ENCODE peak calls at places on chromosomes 3 and 15, in seven cellular contexts. One of them, this sample, is unnamed.

GRCh38 chr3:45506084-45506483 is 88.5 kb upstream of the LIMD1 start:
- DNase-seq in cardiac fibroblast: no peak
- DNase-seq in nephron progenitor cell: no peak
- DNase-seq in kidney epithelial cell: no peak
- DNase-seq in AG09309: no peak
- DNase-seq in omental fat pad: no peak
- DNase-seq in AG04450: no peak
- DNase-seq in this sample: no peak

GRCh38 chr3:186653079-186653710 is 12.6 kb upstream of the HRG start:
- DNase-seq in cardiac fibroblast: no peak
- DNase-seq in nephron progenitor cell: no peak
- DNase-seq in kidney epithelial cell: no peak
- DNase-seq in AG09309: no peak
- DNase-seq in omental fat pad: no peak
- DNase-seq in AG04450: no peak
- DNase-seq in this sample: no peak

GRCh38 chr3:43773273-43774104 is 82.8 kb downstream of the ABHD5 start:
- DNase-seq in cardiac fibroblast: no peak
- DNase-seq in nephron progenitor cell: no peak
- DNase-seq in kidney epithelial cell: no peak
- DNase-seq in AG09309: no peak
- DNase-seq in omental fat pad: no peak
- DNase-seq in AG04450: no peak
- DNase-seq in this sample: peak

GRCh38 chr15:73369073-73369694 is 426 bp upstream of the HCN4 start:
- DNase-seq in cardiac fibroblast: no peak
- DNase-seq in nephron progenitor cell: peak
- DNase-seq in kidney epithelial cell: no peak
- DNase-seq in AG09309: no peak
- DNase-seq in omental fat pad: no peak
- DNase-seq in AG04450: no peak
- DNase-seq in this sample: no peak

GRCh38 chr15:92339361-92339760 is 54.3 kb upstream of the ST8SIA2 start:
- DNase-seq in cardiac fibroblast: no peak
- DNase-seq in nephron progenitor cell: no peak
- DNase-seq in kidney epithelial cell: no peak
- DNase-seq in AG09309: no peak
- DNase-seq in omental fat pad: no peak
- DNase-seq in AG04450: no peak
- DNase-seq in this sample: no peak

GRCh38 chr3:52522651-52523251 is 10.9 kb downstream of the NT5DC2 start:
- DNase-seq in cardiac fibroblast: no peak
- DNase-seq in nephron progenitor cell: no peak
- DNase-seq in kidney epithelial cell: no peak
- DNase-seq in AG09309: no peak
- DNase-seq in omental fat pad: no peak
- DNase-seq in AG04450: no peak
- DNase-seq in this sample: peak

GRCh38 chr3:188323067-188323842 is 169.3 kb downstream of the LPP start:
- DNase-seq in cardiac fibroblast: no peak
- DNase-seq in nephron progenitor cell: no peak
- DNase-seq in kidney epithelial cell: no peak
- DNase-seq in AG09309: no peak
- DNase-seq in omental fat pad: no peak
- DNase-seq in AG04450: no peak
- DNase-seq in this sample: no peak

GRCh38 chr15:42595641-42596240 is 20.3 kb downstream of the STARD9 start:
- DNase-seq in cardiac fibroblast: no peak
- DNase-seq in nephron progenitor cell: no peak
- DNase-seq in kidney epithelial cell: no peak
- DNase-seq in AG09309: no peak
- DNase-seq in omental fat pad: no peak
- DNase-seq in AG04450: no peak
- DNase-seq in this sample: no peak

GRCh38 chr15:57012557-57012956 is 94.1 kb downstream of the TCF12 start:
- DNase-seq in cardiac fibroblast: no peak
- DNase-seq in nephron progenitor cell: no peak
- DNase-seq in kidney epithelial cell: no peak
- DNase-seq in AG09309: no peak
- DNase-seq in omental fat pad: no peak
- DNase-seq in AG04450: no peak
- DNase-seq in this sample: no peak

GRCh38 chr15:43527016-43527801 is 9.8 kb downstream of the MAP1A start:
- DNase-seq in cardiac fibroblast: no peak
- DNase-seq in nephron progenitor cell: no peak
- DNase-seq in kidney epithelial cell: no peak
- DNase-seq in AG09309: no peak
- DNase-seq in omental fat pad: no peak
- DNase-seq in AG04450: no peak
- DNase-seq in this sample: no peak

GRCh38 chr3:37072892-37073291 is 79.6 kb downstream of the MLH1 start:
- DNase-seq in cardiac fibroblast: peak
- DNase-seq in nephron progenitor cell: no peak
- DNase-seq in kidney epithelial cell: no peak
- DNase-seq in AG09309: no peak
- DNase-seq in omental fat pad: no peak
- DNase-seq in AG04450: peak
- DNase-seq in this sample: no peak

GRCh38 chr3:171242951-171243350 is 216.4 kb upstream of the SLC2A2 start:
- DNase-seq in cardiac fibroblast: no peak
- DNase-seq in nephron progenitor cell: no peak
- DNase-seq in kidney epithelial cell: no peak
- DNase-seq in AG09309: no peak
- DNase-seq in omental fat pad: no peak
- DNase-seq in AG04450: no peak
- DNase-seq in this sample: no peak

DNA sequence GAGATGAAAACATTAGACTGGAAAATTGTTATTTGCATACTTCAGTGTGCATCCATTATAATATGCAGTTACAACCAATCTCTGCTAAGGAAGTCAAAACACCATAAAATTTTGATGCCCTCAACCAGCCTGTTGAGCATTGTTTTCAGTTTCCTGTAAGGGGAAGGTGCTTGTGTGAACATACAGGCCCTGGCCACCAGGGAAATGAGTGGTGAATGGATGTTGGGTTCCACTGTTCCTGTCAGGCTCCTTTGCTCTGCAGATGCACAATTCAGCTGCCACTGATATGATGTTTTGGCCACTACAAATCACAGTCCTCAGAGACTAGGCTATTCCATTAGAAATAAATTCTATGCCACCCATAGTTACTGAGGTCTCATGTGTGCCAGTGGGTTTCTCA is 184.6 kb downstream of the SYNPR start:
- DNase-seq in cardiac fibroblast: no peak
- DNase-seq in nephron progenitor cell: no peak
- DNase-seq in kidney epithelial cell: no peak
- DNase-seq in AG09309: no peak
- DNase-seq in omental fat pad: no peak
- DNase-seq in AG04450: no peak
- DNase-seq in this sample: no peak
- TF ChIP-seq CTCF in cardiac fibroblast: no peak
- TF ChIP-seq CTCF in nephron progenitor cell: no peak
- TF ChIP-seq CTCF in kidney epithelial cell: no peak
- TF ChIP-seq CTCF in AG09309: no peak
- TF ChIP-seq CTCF in omental fat pad: no peak
- TF ChIP-seq CTCF in AG04450: no peak
- TF ChIP-seq CTCF in this sample: no peak

GRCh38 chr3:71262368-71263265 is 320.9 kb downstream of the FOXP1 start:
- DNase-seq in cardiac fibroblast: no peak
- DNase-seq in nephron progenitor cell: no peak
- DNase-seq in kidney epithelial cell: no peak
- DNase-seq in AG09309: no peak
- DNase-seq in omental fat pad: no peak
- DNase-seq in AG04450: no peak
- DNase-seq in this sample: no peak
- TF ChIP-seq CTCF in cardiac fibroblast: no peak
- TF ChIP-seq CTCF in nephron progenitor cell: no peak
- TF ChIP-seq CTCF in kidney epithelial cell: no peak
- TF ChIP-seq CTCF in AG09309: no peak
- TF ChIP-seq CTCF in omental fat pad: no peak
- TF ChIP-seq CTCF in AG04450: no peak
- TF ChIP-seq CTCF in this sample: no peak

DNA sequence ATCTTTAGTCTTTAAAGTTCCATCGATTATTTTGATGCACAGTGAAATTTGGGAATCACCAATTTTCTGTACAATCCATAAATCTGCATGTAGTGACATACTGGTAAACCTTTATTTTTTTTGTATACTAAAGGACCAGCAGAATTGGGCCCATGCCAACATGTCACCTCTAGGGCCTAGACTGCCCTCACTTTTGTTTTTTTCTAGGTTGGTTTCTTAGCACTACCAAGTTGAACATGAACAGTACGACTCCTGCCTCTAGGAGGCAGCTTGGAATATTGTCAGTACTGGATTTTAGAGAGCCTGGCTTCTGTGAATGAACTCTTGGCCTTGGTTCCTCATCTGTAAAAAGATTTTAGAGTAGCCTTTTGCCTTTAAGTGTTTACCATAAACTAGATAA is 32.3 kb downstream of the NKIRAS1 start:
- DNase-seq in cardiac fibroblast: no peak
- DNase-seq in nephron progenitor cell: no peak
- DNase-seq in kidney epithelial cell: no peak
- DNase-seq in AG09309: no peak
- DNase-seq in omental fat pad: no peak
- DNase-seq in AG04450: no peak
- DNase-seq in this sample: no peak
- TF ChIP-seq CTCF in cardiac fibroblast: peak
- TF ChIP-seq CTCF in nephron progenitor cell: no peak
- TF ChIP-seq CTCF in kidney epithelial cell: no peak
- TF ChIP-seq CTCF in AG09309: no peak
- TF ChIP-seq CTCF in omental fat pad: no peak
- TF ChIP-seq CTCF in AG04450: no peak
- TF ChIP-seq CTCF in this sample: peak

GRCh38 chr3:195123196-195123805 is 147.7 kb downstream of the XXYLT1 start:
- DNase-seq in cardiac fibroblast: no peak
- DNase-seq in nephron progenitor cell: peak
- DNase-seq in kidney epithelial cell: no peak
- DNase-seq in AG09309: no peak
- DNase-seq in omental fat pad: no peak
- DNase-seq in AG04450: no peak
- DNase-seq in this sample: no peak
- TF ChIP-seq CTCF in cardiac fibroblast: peak
- TF ChIP-seq CTCF in nephron progenitor cell: peak
- TF ChIP-seq CTCF in kidney epithelial cell: peak
- TF ChIP-seq CTCF in AG09309: no peak
- TF ChIP-seq CTCF in omental fat pad: no peak
- TF ChIP-seq CTCF in AG04450: peak
- TF ChIP-seq CTCF in this sample: no peak

GRCh38 chr15:32956006-32956405 is 238.2 kb downstream of the GREM1 start:
- DNase-seq in cardiac fibroblast: peak
- DNase-seq in nephron progenitor cell: peak
- DNase-seq in kidney epithelial cell: no peak
- DNase-seq in AG09309: peak
- DNase-seq in omental fat pad: no peak
- DNase-seq in AG04450: peak
- DNase-seq in this sample: no peak
- TF ChIP-seq CTCF in cardiac fibroblast: peak
- TF ChIP-seq CTCF in nephron progenitor cell: peak
- TF ChIP-seq CTCF in kidney epithelial cell: peak
- TF ChIP-seq CTCF in AG09309: peak
- TF ChIP-seq CTCF in omental fat pad: no peak
- TF ChIP-seq CTCF in AG04450: peak
- TF ChIP-seq CTCF in this sample: peak